ENCODE peak calls at places on chromosomes 6 and 20, in five cellular contexts. One of them, this sample, is unnamed.

GRCh38 chr6:86856937-86857563 is 80.3 kb upstream of the HTR1E start:
- DNase-seq in T-helper 2 cell: no peak
- DNase-seq in iris pigment epithelial cell: peak; percentile 45
- DNase-seq in central memory CD4-positive, alpha-beta T cell: no peak
- DNase-seq in activated gamma-delta T cell treated with Interleukin-2 at 50 U/mL for 16 hours: no peak
- DNase-seq in this sample: no peak

GRCh38 chr20:20192366-20192765 is 140.0 kb downstream of the CFAP61 start:
- DNase-seq in T-helper 2 cell: no peak
- DNase-seq in iris pigment epithelial cell: no peak
- DNase-seq in central memory CD4-positive, alpha-beta T cell: no peak
- DNase-seq in activated gamma-delta T cell treated with Interleukin-2 at 50 U/mL for 16 hours: no peak
- DNase-seq in this sample: no peak

GRCh38 chr6:41723178-41723935 is 12.1 kb downstream of the TFEB start:
- DNase-seq in T-helper 2 cell: no peak
- DNase-seq in iris pigment epithelial cell: peak; percentile 97
- DNase-seq in central memory CD4-positive, alpha-beta T cell: no peak
- DNase-seq in activated gamma-delta T cell treated with Interleukin-2 at 50 U/mL for 16 hours: no peak
- DNase-seq in this sample: peak; percentile 71

GRCh38 chr20:41245086-41245707 is 72.3 kb downstream of the ZHX3 start:
- DNase-seq in T-helper 2 cell: no peak
- DNase-seq in iris pigment epithelial cell: peak; percentile 57
- DNase-seq in central memory CD4-positive, alpha-beta T cell: no peak
- DNase-seq in activated gamma-delta T cell treated with Interleukin-2 at 50 U/mL for 16 hours: no peak
- DNase-seq in this sample: no peak

GRCh38 chr20:50729925-50730764 is 1.2 kb upstream of the PARD6B start:
- DNase-seq in T-helper 2 cell: no peak
- DNase-seq in iris pigment epithelial cell: peak; percentile 23
- DNase-seq in central memory CD4-positive, alpha-beta T cell: no peak
- DNase-seq in activated gamma-delta T cell treated with Interleukin-2 at 50 U/mL for 16 hours: no peak
- DNase-seq in this sample: no peak

GRCh38 chr6:81859884-81860283 is 107.4 kb upstream of the TENT5A start:
- DNase-seq in T-helper 2 cell: no peak
- DNase-seq in iris pigment epithelial cell: no peak
- DNase-seq in central memory CD4-positive, alpha-beta T cell: no peak
- DNase-seq in activated gamma-delta T cell treated with Interleukin-2 at 50 U/mL for 16 hours: no peak
- DNase-seq in this sample: no peak

GRCh38 chr6:11432713-11433450 is 104.7 kb upstream of the TMEM170B start:
- DNase-seq in T-helper 2 cell: no peak
- DNase-seq in iris pigment epithelial cell: peak; percentile 82
- DNase-seq in central memory CD4-positive, alpha-beta T cell: no peak
- DNase-seq in activated gamma-delta T cell treated with Interleukin-2 at 50 U/mL for 16 hours: no peak
- DNase-seq in this sample: peak; percentile 98

GRCh38 chr20:23228912-23229311 is 121.7 kb upstream of the NXT1 start:
- DNase-seq in T-helper 2 cell: no peak
- DNase-seq in iris pigment epithelial cell: peak; percentile 81
- DNase-seq in central memory CD4-positive, alpha-beta T cell: no peak
- DNase-seq in activated gamma-delta T cell treated with Interleukin-2 at 50 U/mL for 16 hours: no peak
- DNase-seq in this sample: no peak

GRCh38 chr6:43980004-43980795 is 147.1 kb downstream of the MRPL14 start:
- DNase-seq in T-helper 2 cell: no peak
- DNase-seq in iris pigment epithelial cell: no peak
- DNase-seq in central memory CD4-positive, alpha-beta T cell: no peak
- DNase-seq in activated gamma-delta T cell treated with Interleukin-2 at 50 U/mL for 16 hours: no peak
- DNase-seq in this sample: no peak

GRCh38 chr20:4689224-4689623 is 32.5 kb upstream of the PRND start:
- DNase-seq in T-helper 2 cell: no peak
- DNase-seq in iris pigment epithelial cell: no peak
- DNase-seq in central memory CD4-positive, alpha-beta T cell: no peak
- DNase-seq in activated gamma-delta T cell treated with Interleukin-2 at 50 U/mL for 16 hours: no peak
- DNase-seq in this sample: no peak

GRCh38 chr6:16200231-16200941 is 38.0 kb upstream of the GMPR start:
- DNase-seq in T-helper 2 cell: no peak
- DNase-seq in iris pigment epithelial cell: no peak
- DNase-seq in central memory CD4-positive, alpha-beta T cell: no peak
- DNase-seq in activated gamma-delta T cell treated with Interleukin-2 at 50 U/mL for 16 hours: no peak
- DNase-seq in this sample: no peak

GRCh38 chr20:4006640-4007039 is 8.7 kb downstream of the RNF24 start:
- DNase-seq in T-helper 2 cell: no peak
- DNase-seq in iris pigment epithelial cell: no peak
- DNase-seq in central memory CD4-positive, alpha-beta T cell: no peak
- DNase-seq in activated gamma-delta T cell treated with Interleukin-2 at 50 U/mL for 16 hours: no peak
- DNase-seq in this sample: no peak

GRCh38 chr6:14039038-14039437 is 78.5 kb upstream of the CD83 start:
- DNase-seq in T-helper 2 cell: no peak
- DNase-seq in iris pigment epithelial cell: no peak
- DNase-seq in central memory CD4-positive, alpha-beta T cell: no peak
- DNase-seq in activated gamma-delta T cell treated with Interleukin-2 at 50 U/mL for 16 hours: no peak
- DNase-seq in this sample: no peak

GRCh38 chr6:52929321-52930164 is 20.0 kb upstream of the GSTA3 start:
- DNase-seq in T-helper 2 cell: no peak
- DNase-seq in iris pigment epithelial cell: peak; percentile 89
- DNase-seq in central memory CD4-positive, alpha-beta T cell: no peak
- DNase-seq in activated gamma-delta T cell treated with Interleukin-2 at 50 U/mL for 16 hours: no peak
- DNase-seq in this sample: peak; percentile 45

GRCh38 chr6:32298632-32299336 is 72.9 kb downstream of the TSBP1 start:
- DNase-seq in T-helper 2 cell: no peak
- DNase-seq in iris pigment epithelial cell: peak; percentile 47
- DNase-seq in central memory CD4-positive, alpha-beta T cell: no peak
- DNase-seq in activated gamma-delta T cell treated with Interleukin-2 at 50 U/mL for 16 hours: no peak
- DNase-seq in this sample: peak; percentile 9

GRCh38 chr6:167481527-167481926 is 156.6 kb downstream of the TTLL2 start:
- DNase-seq in T-helper 2 cell: no peak
- DNase-seq in iris pigment epithelial cell: no peak
- DNase-seq in central memory CD4-positive, alpha-beta T cell: no peak
- DNase-seq in activated gamma-delta T cell treated with Interleukin-2 at 50 U/mL for 16 hours: no peak
- DNase-seq in this sample: no peak

GRCh38 chr6:157240960-157241311 is 82.4 kb downstream of the TMEM242 start:
- DNase-seq in T-helper 2 cell: no peak
- DNase-seq in iris pigment epithelial cell: no peak
- DNase-seq in central memory CD4-positive, alpha-beta T cell: no peak
- DNase-seq in activated gamma-delta T cell treated with Interleukin-2 at 50 U/mL for 16 hours: no peak
- DNase-seq in this sample: no peak

GRCh38 chr6:106119991-106120390 is 33.9 kb downstream of the PRDM1 start:
- DNase-seq in T-helper 2 cell: no peak
- DNase-seq in iris pigment epithelial cell: no peak
- DNase-seq in central memory CD4-positive, alpha-beta T cell: no peak
- DNase-seq in activated gamma-delta T cell treated with Interleukin-2 at 50 U/mL for 16 hours: no peak
- DNase-seq in this sample: no peak

GRCh38 chr6:125114248-125114858 is 39.2 kb upstream of the TPD52L1 start:
- DNase-seq in T-helper 2 cell: no peak
- DNase-seq in iris pigment epithelial cell: peak; percentile 58
- DNase-seq in central memory CD4-positive, alpha-beta T cell: peak; percentile 25
- DNase-seq in activated gamma-delta T cell treated with Interleukin-2 at 50 U/mL for 16 hours: peak; percentile 23
- DNase-seq in this sample: no peak

GRCh38 chr20:60200305-60200918 is 242.2 kb downstream of the CDH26 start:
- DNase-seq in T-helper 2 cell: no peak
- DNase-seq in iris pigment epithelial cell: no peak
- DNase-seq in central memory CD4-positive, alpha-beta T cell: no peak
- DNase-seq in activated gamma-delta T cell treated with Interleukin-2 at 50 U/mL for 16 hours: no peak
- DNase-seq in this sample: no peak

GRCh38 chr20:25042531-25043498 is 15.1 kb downstream of the ACSS1 start:
- DNase-seq in T-helper 2 cell: peak; percentile 67
- DNase-seq in iris pigment epithelial cell: no peak
- DNase-seq in central memory CD4-positive, alpha-beta T cell: peak; percentile 53
- DNase-seq in activated gamma-delta T cell treated with Interleukin-2 at 50 U/mL for 16 hours: peak; percentile 54
- DNase-seq in this sample: no peak

GRCh38 chr6:33957391-33958207 is 153.8 kb upstream of the MLN start:
- DNase-seq in T-helper 2 cell: no peak
- DNase-seq in iris pigment epithelial cell: no peak
- DNase-seq in central memory CD4-positive, alpha-beta T cell: no peak
- DNase-seq in activated gamma-delta T cell treated with Interleukin-2 at 50 U/mL for 16 hours: no peak
- DNase-seq in this sample: no peak

GRCh38 chr6:83183082-83183828 is 9.8 kb downstream of the PGM3 start:
- DNase-seq in T-helper 2 cell: no peak
- DNase-seq in iris pigment epithelial cell: peak; percentile 94
- DNase-seq in central memory CD4-positive, alpha-beta T cell: no peak
- DNase-seq in activated gamma-delta T cell treated with Interleukin-2 at 50 U/mL for 16 hours: no peak
- DNase-seq in this sample: peak; percentile 87

GRCh38 chr20:34834459-34834893 is 9.0 kb upstream of the NCOA6 start:
- DNase-seq in T-helper 2 cell: peak; percentile 8
- DNase-seq in iris pigment epithelial cell: peak; percentile 39
- DNase-seq in central memory CD4-positive, alpha-beta T cell: peak; percentile 36
- DNase-seq in activated gamma-delta T cell treated with Interleukin-2 at 50 U/mL for 16 hours: no peak
- DNase-seq in this sample: no peak